ENCODE peak calls at places on chromosome 18, in ten cellular contexts. E is activated T-helper 9 cell treated with anti-CD3 and anti-CD28 coated beads, Interleukin-2, amount 50 U/mL, for 16 hours; P is H9; Q is foreskin melanocyte; U is stimulated activated naive B cell treated with anti-CD40 and anti-IgM and Interleukin-4, amounts not matched to agents 10 μg/mL and 1 μg/mL and 100 μg/mL, for 72 hours; T is NCI-H524 treated with DMSO at 0.1 percent for 48 hours; K is mucosa of descending colon; L is SHP77; G is stimulated activated CD8-positive, alpha-beta memory T cell treated with anti-CD3 and anti-CD28 coated beads, Interleukin-12 subunit alpha, Interleukin-12 subunit beta, amount 100 ng/mL, for 1 hour; B is stimulated activated CD4-positive, alpha-beta T cell treated with anti-CD3 and anti-CD28 coated beads, Interleukin-1b, Interleukin-23, amount 100 ng/mL, for 24 hours. Z is an unnamed sample.

GRCh38 chr18:61400016-61400630 is 66.9 kb downstream of the CDH20 start:
- DNase-seq in B (no peak), Q (no peak), E (no peak), K (no peak), P (no peak), G (no peak), U (no peak), L (no peak), T (no peak), Z (no peak)

GRCh38 chr18:35345460-35345921 is 1.3 kb upstream of the ZNF24 start:
- DNase-seq in Q (peak; percentile 98), L (peak; percentile 67), K (no peak), U (peak; percentile 15), E (no peak), P (no peak), B (no peak), G (no peak), T (no peak), Z (peak; percentile 93)

GRCh38 chr18:48108136-48108535 is 177.7 kb upstream of the SMAD2 start:
- DNase-seq in K (no peak), U (no peak), Q (no peak), L (no peak), G (no peak), P (no peak), E (no peak), T (no peak), B (no peak), Z (no peak)

GRCh38 chr18:39105095-39105494 is 1539.5 kb upstream of the CELF4 start:
- DNase-seq in B (no peak), Q (no peak), L (no peak), K (no peak), E (no peak), P (no peak), T (peak; percentile 6), U (no peak), G (no peak), Z (no peak)

GRCh38 chr18:77139619-77140018 is 7.0 kb upstream of the MBP start:
- DNase-seq in B (no peak), T (no peak), K (no peak), L (no peak), G (no peak), P (no peak), U (no peak), E (no peak), Q (no peak), Z (no peak)

GRCh38 chr18:361941-362913 is 94.4 kb upstream of the THOC1 start:
- DNase-seq in B (no peak), Q (no peak), G (no peak), K (no peak), T (no peak), L (no peak), U (no peak), E (no peak), P (peak; percentile 31), Z (no peak)

GRCh38 chr18:50460691-50461090 is 85.8 kb downstream of the SKA1 start:
- DNase-seq in Q (no peak), L (no peak), G (no peak), E (no peak), T (no peak), B (no peak), K (no peak), P (no peak), U (no peak), Z (no peak)

GRCh38 chr18:23982154-23983071 is 32.1 kb upstream of the TTC39C start:
- DNase-seq in G (no peak), P (no peak), L (peak; percentile 58), T (no peak), Q (no peak), U (no peak), E (no peak), B (no peak), K (no peak), Z (no peak)

GRCh38 chr18:2147866-2148265 is 423.4 kb downstream of the METTL4 start:
- DNase-seq in U (no peak), L (no peak), P (no peak), T (no peak), K (no peak), Q (no peak), B (no peak), G (no peak), E (no peak), Z (no peak)

GRCh38 chr18:79380816-79381806 is 14.6 kb upstream of the NFATC1 start:
- DNase-seq in U (no peak), P (peak; percentile 82), K (peak; percentile 77), Q (no peak), T (no peak), L (peak; percentile 33), G (no peak), B (peak; percentile 62), E (peak; percentile 59), Z (peak; percentile 53)

GRCh38 chr18:80103231-80103630 is 5.8 kb upstream of the ADNP2 start:
- DNase-seq in U (no peak), T (no peak), G (no peak), Q (no peak), K (no peak), E (no peak), L (no peak), P (no peak), B (no peak), Z (no peak)

GRCh38 chr18:31439807-31440325 is 7.7 kb upstream of the DSG3 start:
- DNase-seq in B (no peak), U (no peak), K (no peak), G (no peak), E (no peak), Q (no peak), P (no peak), L (no peak), T (no peak), Z (no peak)

GRCh38 chr18:47507651-47508050 is 256.2 kb upstream of the SKOR2 start:
- DNase-seq in B (no peak), L (no peak), K (no peak), G (no peak), U (no peak), E (no peak), P (no peak), Q (no peak), T (no peak), Z (no peak)

GRCh38 chr18:741931-742512 is 29.6 kb upstream of the ENOSF1 start:
- DNase-seq in K (no peak), E (no peak), L (peak; percentile 7), P (no peak), U (no peak), T (no peak), G (no peak), Q (peak; percentile 37), B (no peak), Z (peak; percentile 33)

GRCh38 chr18:24212939-24213338 is 74.1 kb downstream of the CABYR start:
- DNase-seq in B (no peak), P (no peak), U (no peak), Q (no peak), G (no peak), L (no peak), K (no peak), E (no peak), T (no peak), Z (peak; percentile 12)

GRCh38 chr18:70021043-70021442 is 73.4 kb upstream of the CD226 start:
- DNase-seq in T (no peak), Q (no peak), G (no peak), K (no peak), B (no peak), U (no peak), P (no peak), E (no peak), L (no peak), Z (no peak)

GRCh38 chr18:79393181-79393598 is 2.5 kb upstream of the NFATC1 start:
- DNase-seq in B (no peak), T (no peak), Q (no peak), E (no peak), P (no peak), L (no peak), G (no peak), U (no peak), K (peak; percentile 30), Z (no peak)

GRCh38 chr18:70337139-70337972 is 48.5 kb downstream of the SOCS6 start:
- DNase-seq in G (no peak), E (no peak), P (peak; percentile 69), L (peak; percentile 12), Q (peak; percentile 65), T (no peak), U (no peak), K (no peak), B (no peak), Z (peak; percentile 72)

GRCh38 chr18:75161629-75162028 is 47.3 kb downstream of the PTGR3 start:
- DNase-seq in B (no peak), Q (no peak), K (peak; percentile 66), G (peak; percentile 20), U (no peak), L (peak; percentile 79), E (no peak), P (no peak), T (no peak), Z (peak; percentile 18)

GRCh38 chr18:6219116-6219717 is 195.5 kb downstream of the L3MBTL4 start:
- DNase-seq in E (no peak), K (no peak), G (no peak), P (peak; percentile 77), L (peak; percentile 26), T (no peak), Q (peak; percentile 52), B (no peak), U (no peak), Z (peak; percentile 66)

GRCh38 chr18:63586966-63587365 is at the start of gene SERPINB13:
- DNase-seq in E (no peak), K (no peak), U (no peak), Q (no peak), G (no peak), T (no peak), B (no peak), P (no peak), L (no peak), Z (no peak)

GRCh38 chr18:616380-616995 is 19.7 kb downstream of the CLUL1 start:
- DNase-seq in K (no peak), T (peak; percentile 39), U (no peak), E (no peak), P (no peak), L (peak; percentile 28), G (no peak), Q (no peak), B (no peak), Z (peak; percentile 20)

GRCh38 chr18:21741511-21742322 is 1.1 kb downstream of the MIB1 start:
- DNase-seq in U (peak; percentile 15), L (peak; percentile 19), B (no peak), G (peak; percentile 6), K (no peak), T (peak; percentile 52), P (peak; percentile 35), Q (no peak), E (peak; percentile 23), Z (no peak)

GRCh38 chr18:40984856-40985255 is 970.2 kb upstream of the PIK3C3 start:
- DNase-seq in L (no peak), P (no peak), E (no peak), G (no peak), K (no peak), Q (no peak), B (no peak), U (no peak), T (no peak), Z (no peak)

GRCh38 chr18:33440011-33440383 is 524 bp downstream of the CCDC178 start:
- DNase-seq in L (peak; percentile 55), T (peak; percentile 12), Q (peak; percentile 29), E (no peak), B (no peak), U (no peak), P (peak; percentile 72), G (no peak), K (peak; percentile 42), Z (no peak)

GRCh38 chr18:53070706-53071105 is 730.7 kb downstream of the DCC start:
- DNase-seq in G (no peak), L (peak; percentile 56), B (no peak), K (no peak), Q (peak; percentile 0), U (no peak), P (no peak), T (peak; percentile 1), E (no peak), Z (no peak)

GRCh38 chr18:48228841-48229240 is 180.3 kb downstream of the ZBTB7C start:
- DNase-seq in U (no peak), P (no peak), B (no peak), L (no peak), Q (no peak), K (no peak), E (no peak), T (no peak), G (no peak), Z (no peak)

GRCh38 chr18:25915907-25916306 is 174.5 kb downstream of the SS18 start:
- DNase-seq in P (no peak), G (no peak), Q (no peak), E (no peak), T (no peak), L (no peak), B (no peak), K (no peak), U (no peak), Z (no peak)